ENCODE peak calls at places on chromosomes 6 and 20, in six cellular contexts. One of them, this sample, is unnamed.

GRCh38 chr6:90053614-90054013 is 159.3 kb downstream of the GJA10 start:
- DNase-seq in SJSA1: no peak
- DNase-seq in GF-D8: no peak
- DNase-seq in activated B cell treated with CpG ODN at 0.5 μM for 24 hours: no peak
- DNase-seq in activated CD8-positive, alpha-beta memory T cell treated with anti-CD3 and anti-CD28 coated beads, Interleukin-2, amount 50 U/mL, for 48 hours: no peak
- DNase-seq in endothelial cell: no peak
- DNase-seq in this sample: no peak

GRCh38 chr6:8020083-8020482 is 44.1 kb downstream of the BLOC1S5 start:
- DNase-seq in GF-D8: no peak
- DNase-seq in endothelial cell: no peak
- DNase-seq in activated B cell treated with CpG ODN at 0.5 μM for 24 hours: no peak
- DNase-seq in SJSA1: no peak
- DNase-seq in activated CD8-positive, alpha-beta memory T cell treated with anti-CD3 and anti-CD28 coated beads, Interleukin-2, amount 50 U/mL, for 48 hours: no peak
- DNase-seq in this sample: no peak

GRCh38 chr6:28940294-28940858 is 16.6 kb upstream of the TRIM27 start:
- DNase-seq in endothelial cell: peak
- DNase-seq in GF-D8: peak
- DNase-seq in SJSA1: no peak
- DNase-seq in activated CD8-positive, alpha-beta memory T cell treated with anti-CD3 and anti-CD28 coated beads, Interleukin-2, amount 50 U/mL, for 48 hours: peak
- DNase-seq in activated B cell treated with CpG ODN at 0.5 μM for 24 hours: peak
- DNase-seq in this sample: no peak

GRCh38 chr20:57618091-57618765 is 2.0 kb downstream of the ZBP1 start:
- DNase-seq in SJSA1: no peak
- DNase-seq in GF-D8: no peak
- DNase-seq in activated B cell treated with CpG ODN at 0.5 μM for 24 hours: no peak
- DNase-seq in endothelial cell: no peak
- DNase-seq in activated CD8-positive, alpha-beta memory T cell treated with anti-CD3 and anti-CD28 coated beads, Interleukin-2, amount 50 U/mL, for 48 hours: peak
- DNase-seq in this sample: no peak

GRCh38 chr6:53827485-53827884 is 32.7 kb downstream of the LRRC1 start:
- DNase-seq in activated CD8-positive, alpha-beta memory T cell treated with anti-CD3 and anti-CD28 coated beads, Interleukin-2, amount 50 U/mL, for 48 hours: no peak
- DNase-seq in endothelial cell: no peak
- DNase-seq in GF-D8: no peak
- DNase-seq in SJSA1: no peak
- DNase-seq in activated B cell treated with CpG ODN at 0.5 μM for 24 hours: no peak
- DNase-seq in this sample: no peak

GRCh38 chr6:100463685-100464161 is 998 bp downstream of the SIM1 start:
- DNase-seq in GF-D8: no peak
- DNase-seq in activated B cell treated with CpG ODN at 0.5 μM for 24 hours: no peak
- DNase-seq in activated CD8-positive, alpha-beta memory T cell treated with anti-CD3 and anti-CD28 coated beads, Interleukin-2, amount 50 U/mL, for 48 hours: no peak
- DNase-seq in endothelial cell: no peak
- DNase-seq in SJSA1: no peak
- DNase-seq in this sample: no peak

GRCh38 chr6:30720738-30721197 is 616 bp downstream of the TUBB start:
- DNase-seq in SJSA1: no peak
- DNase-seq in endothelial cell: peak
- DNase-seq in activated CD8-positive, alpha-beta memory T cell treated with anti-CD3 and anti-CD28 coated beads, Interleukin-2, amount 50 U/mL, for 48 hours: peak
- DNase-seq in activated B cell treated with CpG ODN at 0.5 μM for 24 hours: peak
- DNase-seq in GF-D8: peak
- DNase-seq in this sample: peak

GRCh38 chr20:56626367-56627121 is 2.6 kb upstream of the TFAP2C start:
- DNase-seq in endothelial cell: peak
- DNase-seq in GF-D8: no peak
- DNase-seq in activated B cell treated with CpG ODN at 0.5 μM for 24 hours: no peak
- DNase-seq in activated CD8-positive, alpha-beta memory T cell treated with anti-CD3 and anti-CD28 coated beads, Interleukin-2, amount 50 U/mL, for 48 hours: peak
- DNase-seq in SJSA1: peak
- DNase-seq in this sample: peak

GRCh38 chr6:26195376-26195923 is 108.2 kb downstream of the HFE start:
- DNase-seq in SJSA1: peak
- DNase-seq in GF-D8: peak
- DNase-seq in activated CD8-positive, alpha-beta memory T cell treated with anti-CD3 and anti-CD28 coated beads, Interleukin-2, amount 50 U/mL, for 48 hours: peak
- DNase-seq in activated B cell treated with CpG ODN at 0.5 μM for 24 hours: peak
- DNase-seq in endothelial cell: peak
- DNase-seq in this sample: peak

GRCh38 chr6:55578537-55579363 is at the start of gene HMGCLL1:
- DNase-seq in activated CD8-positive, alpha-beta memory T cell treated with anti-CD3 and anti-CD28 coated beads, Interleukin-2, amount 50 U/mL, for 48 hours: no peak
- DNase-seq in GF-D8: no peak
- DNase-seq in activated B cell treated with CpG ODN at 0.5 μM for 24 hours: no peak
- DNase-seq in SJSA1: no peak
- DNase-seq in endothelial cell: peak
- DNase-seq in this sample: no peak

GRCh38 chr6:141307309-141307998 is 825.3 kb upstream of the GJE1 start:
- DNase-seq in GF-D8: no peak
- DNase-seq in SJSA1: no peak
- DNase-seq in activated CD8-positive, alpha-beta memory T cell treated with anti-CD3 and anti-CD28 coated beads, Interleukin-2, amount 50 U/mL, for 48 hours: no peak
- DNase-seq in activated B cell treated with CpG ODN at 0.5 μM for 24 hours: no peak
- DNase-seq in endothelial cell: no peak
- DNase-seq in this sample: no peak

GRCh38 chr20:62014889-62015375 is 50.7 kb downstream of the TAF4 start:
- DNase-seq in activated CD8-positive, alpha-beta memory T cell treated with anti-CD3 and anti-CD28 coated beads, Interleukin-2, amount 50 U/mL, for 48 hours: no peak
- DNase-seq in GF-D8: no peak
- DNase-seq in SJSA1: no peak
- DNase-seq in endothelial cell: no peak
- DNase-seq in activated B cell treated with CpG ODN at 0.5 μM for 24 hours: no peak
- DNase-seq in this sample: no peak